ENCODE peak calls at places on chromosome 7, in five cellular contexts. Y is astrocyte, B is fibroblast of lung, V is GM23248, N is PC-9. U is an unnamed sample. For H3K79me2, the result is how much of the 10 kb centered on the place peaks cover.

GRCh38 chr7:43164757-43165156 is 52.3 kb downstream of the HECW1 start:
- DNase-seq in B (peak), V (peak), Y (peak), N (no peak), U (no peak)

GRCh38 chr7:38675500-38676106 is 44.4 kb upstream of the AMPH start:
- DNase-seq in B (no peak), Y (no peak), V (no peak), N (no peak), U (no peak)

GRCh38 chr7:16918288-16918895 is 36.6 kb upstream of the AGR3 start:
- DNase-seq in V (peak), N (peak), B (peak), Y (peak), U (peak)

GRCh38 chr7:28754027-28754426 is 204.1 kb downstream of the TRIL start:
- DNase-seq in Y (peak), B (peak), V (peak), N (no peak), U (no peak)

GRCh38 chr7:116633131-116633988 is 38.6 kb upstream of the MET start:
- DNase-seq in N (no peak), Y (peak), V (peak), B (peak), U (no peak)

GRCh38 chr7:93320856-93321255 is 88.7 kb downstream of the VPS50 start:
- DNase-seq in V (no peak), B (no peak), N (no peak), Y (no peak), U (no peak)

GRCh38 chr7:155862516-155863257 is 50.4 kb upstream of the SHH start:
- DNase-seq in V (no peak), Y (no peak), B (no peak), N (no peak), U (no peak)

GRCh38 chr7:1667566-1668485 is 2.3 kb upstream of the ELFN1 start:
- DNase-seq in V (no peak), B (no peak), N (no peak), Y (no peak), U (no peak)

GRCh38 chr7:53531-53930 is 138.8 kb upstream of the FAM20C start:
- DNase-seq in N (no peak), B (no peak), Y (no peak), V (no peak), U (no peak)

GRCh38 chr7:115722302-115722701 is 308.3 kb downstream of the TFEC start:
- DNase-seq in V (no peak), B (no peak), Y (no peak), N (no peak), U (no peak)

GRCh38 chr7:37901890-37902524 is 14.6 kb downstream of the SFRP4 start:
- DNase-seq in N (no peak), B (peak), Y (peak), V (peak), U (no peak)

GRCh38 chr7:19122018-19122588 is 4.7 kb upstream of the TWIST1 start:
- DNase-seq in B (peak), V (peak), N (no peak), Y (no peak), U (peak)

GRCh38 chr7:107918948-107919347 is 28.0 kb downstream of the DLD start:
- DNase-seq in V (no peak), N (no peak), B (no peak), Y (no peak), U (no peak)

GRCh38 chr7:115869225-115869624 is 161.3 kb downstream of the TFEC start:
- DNase-seq in V (peak), B (peak), Y (no peak), N (no peak), U (no peak)

GRCh38 chr7:19377611-19378339 is 232.6 kb upstream of the FERD3L start:
- DNase-seq in V (peak), Y (peak), N (no peak), B (peak), U (no peak)

GRCh38 chr7:114426824-114427223 is 12.2 kb downstream of the FOXP2 start:
- DNase-seq in B (peak), V (peak), Y (no peak), N (no peak), U (peak)

GRCh38 chr7:105304040-105304895 is 84.5 kb downstream of the SRPK2 start:
- DNase-seq in Y (peak), V (peak), B (peak), N (no peak), U (peak)

GRCh38 chr7:97555845-97556431 is 175.9 kb upstream of the TAC1 start:
- DNase-seq in B (no peak), V (no peak), Y (no peak), N (no peak), U (no peak)

GRCh38 chr7:4103352-4104091 is 578.6 kb upstream of the FOXK1 start:
- DNase-seq in Y (peak), V (no peak), N (no peak), B (peak), U (no peak)

GRCh38 chr7:111852081-111852480 is 289.8 kb upstream of the IMMP2L start:
- DNase-seq in V (no peak), N (no peak), Y (no peak), B (no peak), U (no peak)

GRCh38 chr7:100888988-100889760 is at the start of gene UFSP1:
- DNase-seq in V (no peak), Y (no peak), B (no peak), N (no peak), U (no peak)

GRCh38 chr7:86534641-86535040 is 109.1 kb upstream of the GRM3 start:
- DNase-seq in N (no peak), V (no peak), B (no peak), Y (no peak), U (no peak)
- TF ChIP-seq EZH2 in N (no peak), V (no peak), B (no peak), Y (no peak), U (no peak)

DNA sequence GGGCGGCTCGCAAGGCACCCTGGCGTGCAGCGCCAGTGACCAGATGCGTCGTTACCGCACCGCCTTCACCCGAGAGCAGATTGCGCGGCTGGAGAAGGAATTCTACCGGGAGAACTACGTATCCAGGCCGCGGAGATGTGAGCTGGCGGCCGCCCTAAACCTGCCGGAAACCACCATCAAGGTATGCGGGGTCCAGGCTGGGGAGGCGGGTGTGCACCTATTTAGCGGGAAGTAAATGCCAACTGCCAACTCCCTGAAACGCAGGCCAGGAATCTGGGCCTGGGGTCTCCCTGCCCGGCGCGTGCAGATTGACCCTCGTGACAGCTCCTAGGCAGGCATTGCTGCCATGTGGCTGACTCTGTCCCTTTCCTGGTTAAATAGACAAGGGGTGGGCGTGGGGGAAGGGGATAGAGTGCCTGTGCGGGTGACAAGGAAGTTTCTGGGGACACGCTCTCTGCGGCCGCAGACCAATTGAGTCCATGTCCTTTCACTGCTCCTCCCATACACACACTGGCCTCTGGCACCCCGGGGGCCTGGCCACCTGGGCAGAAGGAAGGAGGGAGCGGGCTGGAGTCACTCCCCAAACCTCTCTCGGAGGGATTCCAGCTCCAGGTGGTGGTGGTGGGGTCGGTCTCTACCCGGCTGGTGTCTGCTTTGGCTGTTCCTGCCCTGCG is 2.7 kb downstream of the EVX1 start:
- DNase-seq in B (no peak), V (no peak), Y (no peak), N (no peak), U (no peak)
- H3K79me2 ChIP-seq in B (under half), V (under half), Y (under half), N (under half), U (under half)

GRCh38 chr7:45003789-45004188 is 3.8 kb downstream of the CCM2 start:
- DNase-seq in V (no peak), B (no peak), Y (no peak), N (no peak), U (no peak)
- H3K4me2 ChIP-seq in V (no peak), B (no peak), Y (no peak), N (no peak), U (no peak)

GRCh38 chr7:31053986-31054385 is 1.9 kb downstream of the ADCYAP1R1 start:
- DNase-seq in V (no peak), B (no peak), Y (no peak), N (no peak), U (no peak)

GRCh38 chr7:31051598-31052503 is at the start of gene ADCYAP1R1:
- DNase-seq in N (no peak), V (no peak), B (no peak), Y (no peak), U (no peak)

GRCh38 chr7:31054608-31055273 is 2.6 kb downstream of the ADCYAP1R1 start:
- DNase-seq in V (no peak), B (no peak), Y (no peak), N (no peak), U (no peak)

GRCh38 chr7:31052504-31052840 is 364 bp downstream of the ADCYAP1R1 start:
- DNase-seq in B (no peak), V (no peak), N (no peak), Y (no peak), U (no peak)

DNA sequence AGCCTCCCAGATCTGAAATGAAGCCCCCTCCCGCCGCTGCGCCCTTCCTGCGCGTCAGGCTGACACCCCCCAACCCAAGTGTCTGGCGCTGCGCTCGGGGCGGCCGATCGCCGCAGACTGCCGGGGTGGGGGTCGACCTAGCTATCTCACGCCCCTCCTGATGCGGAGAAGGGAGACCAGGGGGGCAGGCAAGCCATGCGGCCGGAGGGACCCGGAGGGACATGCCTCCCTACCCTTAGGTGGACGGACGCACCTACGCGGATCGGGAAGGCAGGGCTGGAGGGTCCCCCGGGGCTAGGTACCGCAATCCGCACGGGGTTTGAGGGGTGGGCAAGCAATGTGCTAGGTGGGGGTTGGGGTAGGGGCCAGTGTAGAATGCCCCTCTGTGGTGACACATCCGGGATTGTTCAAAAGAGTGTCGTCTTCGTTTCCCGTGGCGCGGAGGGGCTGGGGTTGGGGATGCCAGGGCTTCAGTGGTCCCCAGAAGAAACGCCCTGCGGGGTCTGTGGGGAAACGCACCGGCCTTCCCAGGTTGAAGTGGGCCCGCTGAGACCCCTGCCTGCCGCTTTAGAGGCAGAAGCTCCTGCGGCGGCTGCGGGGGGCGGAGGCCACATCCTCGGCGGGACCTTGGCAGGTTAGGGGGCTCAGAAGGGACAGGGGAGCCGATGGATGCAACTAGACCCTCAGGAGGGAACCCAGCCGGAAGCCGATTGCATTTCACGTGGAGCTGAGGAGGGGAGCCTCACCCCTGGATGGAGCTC is 913 bp downstream of the ADCYAP1R1 start:
- DNase-seq in V (no peak), Y (no peak), B (no peak), N (no peak), U (no peak)
- TF ChIP-seq EZH2 in V (no peak), Y (peak), B (no peak), N (no peak), U (no peak)

DNA sequence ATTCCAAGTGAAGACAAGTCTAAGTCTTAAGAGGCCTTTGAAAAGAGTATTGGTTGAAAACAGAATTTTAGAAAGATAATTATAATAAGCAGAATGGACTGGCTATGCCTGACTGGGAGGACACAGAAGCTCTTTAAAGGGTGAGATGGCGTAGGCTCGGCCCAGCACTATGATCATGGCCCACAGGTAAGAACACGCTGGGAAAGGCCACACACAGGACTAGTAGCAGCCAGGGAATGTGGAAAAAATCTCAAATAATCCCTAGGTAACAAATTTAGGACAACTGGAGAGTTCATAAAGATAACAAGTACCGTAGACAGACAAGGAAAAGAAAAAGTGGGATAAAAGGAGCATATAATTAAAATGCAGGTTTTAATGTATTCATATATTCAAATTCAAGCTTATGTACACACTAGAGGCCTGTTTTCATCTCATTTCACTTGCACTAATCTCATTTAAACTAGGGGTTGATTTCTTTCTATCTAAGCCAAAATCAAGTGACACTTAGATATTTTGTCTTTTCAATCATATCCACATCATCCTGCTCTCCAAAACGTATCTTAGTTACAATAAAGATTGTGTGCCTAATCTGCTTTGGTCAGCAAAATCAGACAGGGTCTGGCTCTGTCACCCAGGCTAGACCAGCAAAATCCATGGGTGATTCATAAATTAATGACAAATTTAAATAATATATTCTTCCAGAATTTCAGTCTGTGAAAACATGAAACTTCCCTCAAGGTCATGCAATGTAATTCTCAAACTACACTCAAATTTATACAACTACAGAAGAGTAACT is 53.0 kb downstream of the EZH2 start:
- DNase-seq in N (no peak), V (no peak), Y (no peak), B (no peak), U (no peak)
- H3K79me2 ChIP-seq in N (under half), V (under half), Y (under half), B (under half), U (half or more)